ENCODE peak calls at places on chromosomes 11 and 22, in five cellular contexts. Y, V, X, O and L are unnamed samples.

GRCh38 chr11:102940714-102941588 is 14.6 kb downstream of the MMP13 start:
- DNase-seq in V (no peak), X (peak), Y (peak), O (peak), L (peak)

GRCh38 chr22:19884161-19884953 is 29.7 kb upstream of the GNB1L start:
- DNase-seq in V (no peak), X (no peak), O (no peak), Y (no peak), L (peak)

GRCh38 chr11:78810489-78811090 is 235.9 kb upstream of the NARS2 start:
- DNase-seq in O (no peak), X (no peak), V (no peak), Y (no peak), L (no peak)

GRCh38 chr11:59173080-59173963 is 1.4 kb downstream of the DTX4 start:
- DNase-seq in X (peak), O (peak), Y (peak), V (no peak), L (no peak)

GRCh38 chr11:108693852-108694251 is 29.0 kb downstream of the DDX10 start:
- DNase-seq in V (no peak), O (no peak), Y (no peak), X (peak), L (no peak)

GRCh38 chr11:64874308-64874707 is 4.1 kb downstream of the EHD1 start:
- DNase-seq in X (peak), V (peak), O (peak), Y (no peak), L (no peak)

GRCh38 chr11:18010271-18010670 is 2.6 kb downstream of the SERGEF start:
- DNase-seq in V (no peak), Y (no peak), X (no peak), O (no peak), L (no peak)

GRCh38 chr11:17400048-17400775 is 11.8 kb upstream of the KCNJ11 start:
- DNase-seq in Y (no peak), V (no peak), O (no peak), X (no peak), L (no peak)

GRCh38 chr11:124897681-124898680 is at the start of gene ROBO4:
- DNase-seq in O (no peak), Y (peak), X (peak), V (no peak), L (no peak)

GRCh38 chr11:11265994-11266606 is 87.0 kb downstream of the CSNK2A3 start:
- DNase-seq in X (no peak), Y (peak), O (peak), V (no peak), L (peak)

GRCh38 chr22:23363683-23364082 is 183.4 kb downstream of the BCR start:
- DNase-seq in X (no peak), V (no peak), Y (no peak), O (no peak), L (no peak)

GRCh38 chr22:29093980-29094379 is 21.1 kb downstream of the KREMEN1 start:
- DNase-seq in O (no peak), X (peak), Y (no peak), V (no peak), L (no peak)

GRCh38 chr11:12150831-12151382 is 40.5 kb downstream of the MICAL2 start:
- DNase-seq in O (peak), Y (no peak), V (no peak), X (peak), L (no peak)

GRCh38 chr11:131982154-131982553 is 611.7 kb downstream of the NTM start:
- DNase-seq in X (no peak), Y (no peak), V (no peak), O (no peak), L (no peak)

GRCh38 chr11:19275496-19275895 is 34.8 kb upstream of the E2F8 start:
- DNase-seq in V (no peak), O (no peak), Y (no peak), X (no peak), L (no peak)

GRCh38 chr11:86942212-86942611 is 13.0 kb downstream of the FZD4 start:
- DNase-seq in V (no peak), Y (no peak), X (no peak), O (no peak), L (no peak)

DNA sequence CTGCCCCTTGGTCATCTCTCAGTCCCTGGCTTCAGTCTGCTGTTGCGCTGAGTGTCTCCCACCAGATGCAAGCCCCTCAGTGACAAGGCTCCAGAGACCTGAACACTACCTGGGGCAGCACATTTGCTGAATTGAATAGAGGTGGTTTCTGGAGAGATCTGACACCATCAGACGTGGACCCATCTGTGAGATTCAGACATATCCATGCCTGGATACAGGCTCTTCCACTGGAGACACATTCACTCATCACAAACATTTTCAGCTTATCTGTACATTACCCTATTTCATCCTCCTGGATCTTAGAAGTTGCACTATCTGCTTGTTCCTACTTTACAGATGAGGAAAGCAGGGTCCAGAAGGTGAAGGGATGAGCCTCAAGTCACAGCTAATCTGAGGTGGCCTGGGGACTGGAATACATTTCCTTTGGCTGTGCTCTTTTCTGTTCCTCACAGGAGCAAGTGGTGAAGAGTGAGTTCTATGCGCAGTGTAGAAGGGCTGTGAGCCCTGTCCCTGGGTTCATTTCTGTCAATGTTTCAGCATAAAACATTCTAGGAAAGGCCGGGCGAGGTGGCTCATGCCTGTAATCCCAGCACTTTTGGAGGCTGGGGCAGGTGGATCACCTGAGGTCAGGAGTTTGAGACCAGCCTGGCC is 19.0 kb downstream of the ATG16L2 start:
- DNase-seq in O (no peak), V (no peak), Y (no peak), X (no peak), L (no peak)
- H3K4me3 ChIP-seq in O (no peak), V (no peak), Y (no peak), X (no peak), L (no peak)

DNA sequence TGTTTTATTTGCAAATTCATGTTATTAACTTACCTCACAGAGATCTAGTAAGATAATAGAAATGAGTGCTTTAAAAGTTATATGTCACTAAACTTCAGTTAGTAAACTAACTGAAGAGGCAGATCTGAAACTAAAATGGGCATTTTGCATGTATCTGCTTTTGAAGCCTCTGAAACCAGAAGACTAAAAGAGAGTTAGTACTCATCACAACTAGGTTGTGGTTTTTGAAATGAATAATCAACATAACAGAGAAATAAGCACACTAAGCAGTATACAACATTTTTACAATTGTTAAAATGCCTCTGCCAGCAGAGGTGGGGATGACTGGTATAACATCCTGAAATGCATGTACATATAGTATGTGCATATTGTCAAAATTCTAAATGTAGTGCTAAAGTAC is 564.5 kb downstream of the DLG2 start:
- DNase-seq in Y (no peak), O (no peak), V (no peak), X (no peak), L (no peak)
- H3K4me3 ChIP-seq in Y (no peak), O (no peak), V (no peak), X (no peak), L (no peak)

GRCh38 chr22:30326704-30327362 is at the start of gene TBC1D10A:
- DNase-seq in O (peak), V (peak), X (peak), Y (peak), L (peak)

GRCh38 chr22:30325065-30325720 is 1.5 kb downstream of the TBC1D10A start:
- DNase-seq in Y (peak), X (peak), O (peak), V (no peak), L (no peak)

GRCh38 chr22:30324008-30324730 is 2.6 kb downstream of the TBC1D10A start:
- DNase-seq in X (peak), Y (no peak), V (no peak), O (no peak), L (no peak)

GRCh38 chr22:30327864-30328345 is 1.2 kb upstream of the TBC1D10A start:
- DNase-seq in Y (no peak), X (no peak), V (no peak), O (no peak), L (no peak)

DNA sequence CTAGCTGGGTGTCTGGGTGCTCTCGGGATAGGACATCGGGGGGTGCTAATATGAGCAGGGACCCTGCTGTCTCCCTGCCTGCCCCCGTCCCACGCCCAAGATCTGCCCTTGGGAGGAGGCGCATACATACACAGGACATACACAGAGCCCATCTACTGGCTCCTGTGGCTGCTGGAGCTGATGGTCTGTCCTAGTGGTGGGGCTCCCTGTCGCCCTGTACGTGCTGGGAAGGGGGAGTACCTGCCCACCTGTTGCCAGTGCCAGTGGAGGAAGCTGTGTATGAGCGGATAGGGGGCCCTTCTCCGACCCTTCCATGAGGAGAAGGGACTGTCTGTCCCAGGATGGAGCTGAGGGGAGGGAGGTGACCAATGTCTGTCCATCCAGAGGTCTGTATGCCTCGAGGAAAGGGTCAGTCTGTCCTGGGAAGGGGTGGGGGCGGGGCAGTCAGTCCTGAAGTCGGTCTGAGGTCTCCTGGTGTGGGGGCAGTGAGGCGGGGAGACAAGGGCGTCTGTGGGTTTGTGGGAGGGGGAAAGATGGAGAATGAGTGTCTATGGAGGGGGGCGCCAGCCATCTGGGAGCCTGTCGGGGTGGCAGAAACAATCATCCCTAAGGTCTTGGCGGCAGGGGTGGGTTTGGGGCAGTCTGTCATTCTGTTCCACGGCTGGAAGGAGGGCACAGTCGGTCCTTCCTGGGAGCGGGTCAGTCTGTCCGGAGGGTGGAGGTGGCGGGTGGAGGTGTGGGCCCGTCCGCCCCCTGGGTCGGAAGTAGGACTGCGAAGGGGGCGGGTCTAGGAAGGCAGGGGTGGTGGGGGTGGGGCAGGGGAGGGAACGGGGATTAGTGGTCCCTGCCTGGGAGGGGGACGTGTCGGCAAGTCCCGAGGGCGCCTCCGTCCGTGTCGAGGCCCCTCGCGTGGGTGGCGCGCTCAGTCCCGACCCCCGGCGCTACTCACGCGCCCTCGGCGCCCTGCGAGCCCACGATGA is 727 bp downstream of the TBC1D10A start:
- DNase-seq in X (no peak), O (peak), Y (no peak), V (no peak), L (no peak)
- H3K4me3 ChIP-seq in X (peak), O (peak), Y (peak), V (peak), L (peak)

GRCh38 chr11:111765984-111766833 is at the start of gene PPP2R1B:
- DNase-seq in V (peak), X (peak), O (peak), Y (peak), L (peak)

GRCh38 chr11:111762526-111762925 is 3.7 kb downstream of the PPP2R1B start:
- DNase-seq in Y (no peak), X (no peak), O (no peak), V (no peak), L (no peak)

GRCh38 chr11:111762981-111763643 is 3.1 kb downstream of the PPP2R1B start:
- DNase-seq in V (no peak), Y (no peak), X (peak), O (no peak), L (no peak)

GRCh38 chr11:111765320-111765983 is 737 bp downstream of the PPP2R1B start:
- DNase-seq in X (peak), V (no peak), O (no peak), Y (no peak), L (no peak)

DNA sequence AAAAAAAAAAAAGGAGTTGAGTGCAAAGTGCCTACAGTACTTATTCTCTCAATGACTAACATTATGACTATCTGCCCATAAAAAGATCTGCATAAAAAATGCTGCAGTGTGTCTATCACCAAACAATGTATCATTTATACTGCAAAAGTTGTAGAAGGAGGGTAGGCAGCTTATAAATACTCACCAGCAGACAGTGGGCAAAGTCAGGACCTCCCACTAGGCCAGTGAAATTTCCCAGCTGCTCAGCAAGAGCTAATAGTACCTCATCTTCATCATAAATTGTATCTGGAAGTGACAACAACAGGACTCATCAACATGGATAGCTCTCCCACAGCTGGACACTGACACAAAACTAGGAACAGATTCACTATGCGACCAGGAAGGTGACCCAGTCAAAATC is 1.6 kb downstream of the PPP2R1B start:
- DNase-seq in Y (no peak), X (peak), V (no peak), O (no peak), L (no peak)
- H3K4me3 ChIP-seq in Y (no peak), X (peak), V (no peak), O (no peak), L (peak)

DNA sequence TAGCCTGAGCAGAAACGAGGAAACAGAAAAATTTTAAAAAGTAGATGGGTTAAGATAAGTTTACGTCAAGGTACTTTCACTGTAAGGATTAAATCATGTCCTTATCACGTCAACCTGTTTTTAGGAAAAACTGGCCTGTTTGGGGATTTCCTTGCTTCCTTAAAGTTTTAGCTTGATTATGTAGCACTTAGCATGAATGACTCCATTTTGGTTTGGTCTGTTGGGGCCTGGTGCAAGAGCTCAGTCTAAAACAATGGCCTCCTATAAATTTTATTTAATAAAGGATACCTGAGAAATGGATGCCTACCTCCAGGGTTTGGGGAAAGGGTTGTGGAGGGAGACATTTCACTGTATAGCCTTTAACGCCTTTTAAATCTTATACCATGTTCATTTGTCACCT is 33.2 kb upstream of the CSTF3 start:
- DNase-seq in X (no peak), O (no peak), Y (no peak), V (no peak), L (no peak)
- H3K4me3 ChIP-seq in X (no peak), O (no peak), Y (no peak), V (no peak), L (no peak)

GRCh38 chr11:118001494-118001971 is 15.3 kb downstream of the IL10RA start:
- DNase-seq in O (no peak), Y (no peak), X (no peak), V (no peak), L (no peak)
- H3K4me3 ChIP-seq in O (no peak), Y (no peak), X (no peak), V (no peak), L (no peak)